ENCODE peak calls at places on chromosome 9, in nine cellular contexts. I is activated CD4-positive, alpha-beta T cell treated with anti-CD3 and anti-CD28 coated beads, Interleukin-2, amount 50 U/mL, for 4 hours; J is right cardiac atrium; X is caudate nucleus; O is Calu3; S is RPMI8226; F is uterus; A is GM03348; D is NCI-H1048. W is an unnamed sample.

GRCh38 chr9:108186996-108187395 is 668.8 kb downstream of the ACTL7B start:
- DNase-seq in S (no peak), I (no peak), D (no peak), O (no peak), F (peak), A (peak), J (peak), X (peak), W (no peak)

GRCh38 chr9:21060919-21061561 is 16.7 kb downstream of the IFNB1 start:
- DNase-seq in J (no peak), I (no peak), X (no peak), S (peak), O (no peak), F (no peak), A (peak), D (no peak), W (no peak)

GRCh38 chr9:109600142-109600541 is 102.0 kb upstream of the PTPN3 start:
- DNase-seq in D (no peak), O (no peak), S (no peak), I (no peak), X (no peak), F (no peak), A (peak), J (no peak), W (no peak)

GRCh38 chr9:79387091-79387490 is 184.7 kb upstream of the TLE4 start:
- DNase-seq in F (no peak), O (no peak), J (no peak), S (no peak), A (no peak), X (no peak), D (no peak), I (no peak), W (no peak)

GRCh38 chr9:134283111-134283515 is 43.1 kb upstream of the RXRA start:
- DNase-seq in S (peak), J (peak), F (peak), A (peak), I (no peak), X (peak), O (peak), D (no peak), W (no peak)

GRCh38 chr9:33737811-33738606 is 57.4 kb upstream of the PRSS3 start:
- DNase-seq in J (no peak), I (no peak), X (no peak), A (peak), F (no peak), S (peak), O (peak), D (no peak), W (peak)

GRCh38 chr9:69180670-69181069 is 6.6 kb downstream of the TJP2 start:
- DNase-seq in A (peak), D (no peak), J (no peak), S (no peak), X (no peak), F (no peak), O (peak), I (peak), W (no peak)

GRCh38 chr9:109498195-109499060 is at the start of gene PTPN3:
- DNase-seq in J (peak), D (no peak), I (no peak), S (no peak), A (peak), X (no peak), F (no peak), O (peak), W (peak)

GRCh38 chr9:119009253-119009652 is 360.0 kb downstream of the BRINP1 start:
- DNase-seq in F (no peak), A (peak), O (no peak), X (peak), D (no peak), J (no peak), S (peak), I (no peak), W (no peak)

GRCh38 chr9:91433180-91433579 is 9.5 kb upstream of the NFIL3 start:
- DNase-seq in O (peak), J (no peak), F (no peak), X (no peak), D (no peak), I (no peak), S (peak), A (peak), W (peak)

GRCh38 chr9:85431396-85432102 is 310.2 kb downstream of the AGTPBP1 start:
- DNase-seq in A (peak), D (no peak), I (no peak), S (no peak), O (no peak), X (no peak), J (no peak), F (no peak), W (no peak)

GRCh38 chr9:137336735-137337134 is 34.7 kb upstream of the NRARP start:
- DNase-seq in O (no peak), I (no peak), A (no peak), X (no peak), S (no peak), D (no peak), F (no peak), J (no peak), W (no peak)

GRCh38 chr9:11871832-11872231 is 821.4 kb upstream of the TYRP1 start:
- DNase-seq in D (no peak), O (no peak), S (no peak), I (no peak), A (no peak), F (no peak), J (no peak), X (no peak), W (no peak)

GRCh38 chr9:110156902-110157301 is 51.1 kb downstream of the C9orf152 start:
- DNase-seq in J (no peak), S (peak), D (no peak), A (peak), F (no peak), O (no peak), X (no peak), I (no peak), W (no peak)

W was measured in NCI-H526.